ENCODE peak calls at places on chromosomes 11 and 22, in seven cellular contexts. X is NCI-H1930; L is heart left ventricle; N is stimulated activated naive CD4-positive, alpha-beta T cell; S is cardiac fibroblast; D is HT-29; K is T-helper 2 cell treated with Interferon-gamma antibody and Interleukin-4, amounts not matched to agents 5 μg/mL and 100 μg/mL, for 36 hours. H is an unnamed sample.

GRCh38 chr11:57762235-57762866 is 749 bp downstream of the CTNND1 start:
- DNase-seq in X (no peak), L (no peak), N (no peak), S (no peak), D (peak), K (no peak), H (no peak)

GRCh38 chr11:120222916-120223315 is 12.1 kb downstream of the OAF start:
- DNase-seq in X (no peak), L (no peak), N (no peak), S (no peak), D (no peak), K (no peak), H (no peak)

GRCh38 chr11:67356867-67357561 is 3.7 kb upstream of the POLD4 start:
- DNase-seq in X (peak), L (peak), N (peak), S (peak), D (peak), K (peak), H (peak)

GRCh38 chr22:40241200-40241763 is 63.6 kb downstream of the TNRC6B start:
- DNase-seq in X (no peak), L (no peak), N (no peak), S (no peak), D (no peak), K (no peak), H (no peak)

GRCh38 chr11:73660497-73661034 is 14.2 kb downstream of the PLEKHB1 start:
- DNase-seq in X (no peak), L (no peak), N (no peak), S (no peak), D (no peak), K (no peak), H (no peak)

GRCh38 chr22:44067901-44068300 is 43.8 kb downstream of the PARVB start:
- DNase-seq in X (no peak), L (no peak), N (no peak), S (no peak), D (no peak), K (no peak), H (no peak)

GRCh38 chr11:120786206-120786735 is 237.6 kb upstream of the TBCEL start:
- DNase-seq in X (no peak), L (no peak), N (no peak), S (no peak), D (no peak), K (no peak), H (no peak)

GRCh38 chr22:49825944-49826602 is 1.6 kb downstream of the BRD1 start:
- DNase-seq in X (no peak), L (no peak), N (peak), S (peak), D (no peak), K (peak), H (no peak)

GRCh38 chr11:36041988-36042606 is 98.2 kb downstream of the LDLRAD3 start:
- DNase-seq in X (no peak), L (no peak), N (no peak), S (peak), D (peak), K (no peak), H (no peak)

GRCh38 chr22:38881464-38881871 is 9.5 kb upstream of the CBX6 start:
- DNase-seq in X (no peak), L (peak), N (no peak), S (peak), D (no peak), K (no peak), H (no peak)

GRCh38 chr11:35814720-35815305 is 129.0 kb upstream of the LDLRAD3 start:
- DNase-seq in X (no peak), L (peak), N (no peak), S (peak), D (no peak), K (no peak), H (no peak)

GRCh38 chr11:1197886-1198765 is 24.7 kb upstream of the MUC5B start:
- DNase-seq in X (no peak), L (no peak), N (no peak), S (no peak), D (no peak), K (no peak), H (no peak)

GRCh38 chr11:108343714-108344113 is 120.8 kb downstream of the ATM start:
- DNase-seq in X (no peak), L (no peak), N (no peak), S (no peak), D (no peak), K (no peak), H (no peak)

GRCh38 chr11:85822814-85823213 is 11.9 kb upstream of the SYTL2 start:
- DNase-seq in X (no peak), L (no peak), N (no peak), S (no peak), D (no peak), K (no peak), H (no peak)

GRCh38 chr11:83044958-83045712 is 26.6 kb downstream of the RAB30 start:
- DNase-seq in X (no peak), L (no peak), N (no peak), S (peak), D (peak), K (no peak), H (no peak)

GRCh38 chr11:59216654-59217640 is 4.2 kb upstream of the MPEG1 start:
- DNase-seq in X (no peak), L (no peak), N (no peak), S (peak), D (peak), K (no peak), H (no peak)

GRCh38 chr11:14114269-14114668 is 151.7 kb downstream of the SPON1 start:
- DNase-seq in X (no peak), L (no peak), N (no peak), S (no peak), D (no peak), K (no peak), H (no peak)

GRCh38 chr22:37684803-37685615 is 1.1 kb upstream of the NOL12 start:
- DNase-seq in X (no peak), L (no peak), N (no peak), S (no peak), D (no peak), K (no peak), H (no peak)

GRCh38 chr11:90803366-90803765 is 580.5 kb upstream of the CHORDC1 start:
- DNase-seq in X (no peak), L (no peak), N (no peak), S (no peak), D (no peak), K (no peak), H (no peak)

GRCh38 chr11:102453286-102453797 is 777 bp upstream of the TMEM123 start:
- DNase-seq in X (no peak), L (no peak), N (peak), S (no peak), D (no peak), K (no peak), H (no peak)

GRCh38 chr11:33819278-33819677 is 45.0 kb upstream of the FBXO3 start:
- DNase-seq in X (no peak), L (no peak), N (no peak), S (no peak), D (no peak), K (no peak), H (no peak)

GRCh38 chr11:18527512-18527911 is 770 bp upstream of the TSG101 start:
- DNase-seq in X (no peak), L (no peak), N (no peak), S (peak), D (no peak), K (no peak), H (no peak)

GRCh38 chr22:23117890-23118646 is 23.7 kb downstream of the RSPH14 start:
- DNase-seq in X (no peak), L (no peak), N (no peak), S (no peak), D (no peak), K (no peak), H (no peak)

GRCh38 chr11:12556788-12557384 is 117.3 kb upstream of the TEAD1 start:
- DNase-seq in X (no peak), L (peak), N (no peak), S (peak), D (no peak), K (no peak), H (peak)

GRCh38 chr11:4027746-4028145 is 66.9 kb upstream of the RRM1 start:
- DNase-seq in X (no peak), L (no peak), N (no peak), S (no peak), D (no peak), K (no peak), H (no peak)

GRCh38 chr11:95545116-95545875 is 244.3 kb downstream of the FAM76B start:
- DNase-seq in X (no peak), L (no peak), N (no peak), S (no peak), D (peak), K (no peak), H (no peak)

GRCh38 chr11:62012451-62013265 is 45.2 kb upstream of the FTH1 start:
- DNase-seq in X (no peak), L (no peak), N (no peak), S (peak), D (peak), K (no peak), H (no peak)

GRCh38 chr11:12235945-12236743 is 125.8 kb downstream of the MICAL2 start:
- DNase-seq in X (peak), L (no peak), N (no peak), S (peak), D (peak), K (peak), H (peak)

GRCh38 chr11:15742626-15743243 is 613.6 kb downstream of the SOX6 start:
- DNase-seq in X (no peak), L (no peak), N (no peak), S (peak), D (no peak), K (no peak), H (no peak)

GRCh38 chr11:72405009-72405408 is 29.3 kb downstream of the CLPB start:
- DNase-seq in X (no peak), L (no peak), N (no peak), S (no peak), D (no peak), K (no peak), H (no peak)

H was measured in neuronal stem cell.